ENCODE peak calls at places on chromosome 14, in six cellular contexts. U, C, R, Q, W and Y are unnamed samples.

GRCh38 chr14:25090716-25091454 is 40.9 kb upstream of the STXBP6 start:
- DNase-seq in W (no peak), Q (no peak), U (peak), C (peak), R (no peak), Y (no peak)

GRCh38 chr14:91159182-91159581 is 45.3 kb downstream of the DGLUCY start:
- DNase-seq in C (no peak), Q (no peak), R (no peak), W (no peak), U (no peak), Y (no peak)

GRCh38 chr14:73723799-73724621 is 9.8 kb upstream of the PNMA1 start:
- DNase-seq in R (peak), C (peak), Q (no peak), W (peak), U (peak), Y (peak)

GRCh38 chr14:91246051-91246852 is 1.7 kb upstream of the GPR68 start:
- DNase-seq in W (no peak), R (no peak), Q (peak), U (no peak), C (no peak), Y (no peak)

GRCh38 chr14:77682158-77682553 is 25.7 kb downstream of the ALKBH1 start:
- DNase-seq in Q (no peak), W (no peak), C (peak), U (peak), R (no peak), Y (no peak)

GRCh38 chr14:49972199-49972671 is 79.4 kb downstream of the ARF6 start:
- DNase-seq in W (peak), U (peak), Q (no peak), C (peak), R (no peak), Y (peak)

GRCh38 chr14:104350463-104351185 is 212.2 kb downstream of the KIF26A start:
- DNase-seq in R (no peak), C (no peak), W (no peak), U (no peak), Q (no peak), Y (no peak)

GRCh38 chr14:38079268-38079667 is 128.4 kb upstream of the SSTR1 start:
- DNase-seq in R (no peak), Q (no peak), C (peak), W (no peak), U (peak), Y (no peak)

GRCh38 chr14:30564868-30565248 is 5.9 kb downstream of the G2E3 start:
- DNase-seq in Q (no peak), W (no peak), U (no peak), R (no peak), C (no peak), Y (no peak)

GRCh38 chr14:88737245-88737644 is 55.5 kb downstream of the EML5 start:
- DNase-seq in W (no peak), R (no peak), C (no peak), Q (no peak), U (no peak), Y (no peak)

GRCh38 chr14:73625686-73626085 is 13.4 kb downstream of the ACOT6 start:
- DNase-seq in R (no peak), W (no peak), Q (no peak), U (no peak), C (no peak), Y (no peak)

GRCh38 chr14:33699300-33699699 is 251.6 kb downstream of the EGLN3 start:
- DNase-seq in U (no peak), W (no peak), Q (no peak), R (no peak), C (no peak), Y (no peak)

GRCh38 chr14:36423430-36423829 is 96.6 kb downstream of the NKX2-1 start:
- DNase-seq in Q (no peak), W (no peak), U (no peak), R (no peak), C (no peak), Y (no peak)

GRCh38 chr14:95712398-95712797 is 1.5 kb downstream of the TCL1A start:
- DNase-seq in W (no peak), C (no peak), Q (no peak), U (no peak), R (no peak), Y (no peak)

GRCh38 chr14:92914087-92914656 is 8.8 kb upstream of the CHGA start:
- DNase-seq in Q (peak), U (no peak), C (peak), W (no peak), R (no peak), Y (peak)

GRCh38 chr14:56374421-56374820 is 205.2 kb upstream of the TMEM260 start:
- DNase-seq in U (no peak), W (no peak), R (no peak), Q (no peak), C (peak), Y (no peak)

GRCh38 chr14:34090451-34090850 is 139.6 kb upstream of the EGLN3 start:
- DNase-seq in U (no peak), C (no peak), W (no peak), R (no peak), Q (no peak), Y (no peak)

GRCh38 chr14:103519043-103519836 is 3.4 kb downstream of the CKB start:
- DNase-seq in R (peak), C (peak), U (no peak), W (no peak), Q (no peak), Y (no peak)

GRCh38 chr14:106578479-106578878 is 1052.1 kb downstream of the TMEM121 start:
- DNase-seq in U (no peak), Q (no peak), R (no peak), C (no peak), W (no peak), Y (no peak)

GRCh38 chr14:77133718-77134338 is 7.8 kb downstream of the ZDHHC22 start:
- DNase-seq in Q (peak), W (no peak), C (peak), U (peak), R (peak), Y (peak)

GRCh38 chr14:60277605-60278190 is 28.7 kb downstream of the PPM1A start:
- DNase-seq in U (no peak), W (no peak), C (no peak), Q (no peak), R (no peak), Y (no peak)

GRCh38 chr14:20866963-20867362 is 24.2 kb upstream of the RNASE3 start:
- DNase-seq in R (no peak), Q (no peak), U (peak), C (peak), W (no peak), Y (peak)

GRCh38 chr14:71290960-71291466 is 383.8 kb downstream of the PCNX1 start:
- DNase-seq in U (peak), Q (peak), R (no peak), C (peak), W (no peak), Y (peak)

GRCh38 chr14:98138666-98139065 is 1133.3 kb downstream of the BCL11B start:
- DNase-seq in Q (peak), U (no peak), W (peak), C (no peak), R (no peak), Y (no peak)

GRCh38 chr14:20409226-20409625 is 4.1 kb downstream of the TEP1 start:
- DNase-seq in R (no peak), Q (no peak), U (peak), C (peak), W (no peak), Y (no peak)

GRCh38 chr14:29233188-29233587 is 466.6 kb downstream of the FOXG1 start:
- DNase-seq in Q (no peak), W (no peak), C (no peak), U (no peak), R (no peak), Y (peak)

GRCh38 chr14:91396959-91397815 is 20.4 kb downstream of the CCDC88C start:
- DNase-seq in U (no peak), C (no peak), Q (peak), R (no peak), W (no peak), Y (no peak)